ENCODE peak calls at places on chromosomes 6 and 20, in six cellular contexts. I is stimulated activated naive B cell treated with anti-CD40 and anti-IgM and Interleukin-4, amounts not matched to agents 10 μg/mL and 1 μg/mL and 100 μg/mL, for 72 hours; C is astrocyte of the spinal cord; W is stimulated activated CD8-positive, alpha-beta memory T cell treated with anti-CD3 and anti-CD28 coated beads, Interleukin-2, amount 100 ng/mL, for 1 hour; E is RKO; L is activated naive CD8-positive, alpha-beta T cell treated with anti-CD3 and anti-CD28 coated beads for 36 hours. P is an unnamed sample.

GRCh38 chr6:29589423-29590048 is 4.6 kb downstream of the OR2H2 start:
- DNase-seq in I (peak; percentile 28), C (peak; percentile 51), W (peak; percentile 26), E (peak; percentile 45), L (peak; percentile 28), P (no peak)

GRCh38 chr6:169838291-169839028 is 87.0 kb downstream of the ERMARD start:
- DNase-seq in I (no peak), C (no peak), W (no peak), E (no peak), L (no peak), P (no peak)

GRCh38 chr20:50276119-50277063 is 85.8 kb downstream of the CEBPB start:
- DNase-seq in I (no peak), C (no peak), W (no peak), E (no peak), L (no peak), P (peak; percentile 90)

GRCh38 chr20:37539956-37540455 is 12.3 kb upstream of the BLCAP start:
- DNase-seq in I (no peak), C (no peak), W (no peak), E (no peak), L (no peak), P (no peak)

GRCh38 chr20:18176318-18176785 is 38.7 kb downstream of the KAT14 start:
- DNase-seq in I (no peak), C (no peak), W (no peak), E (peak; percentile 8), L (no peak), P (no peak)

GRCh38 chr6:45791600-45792168 is 224.0 kb downstream of the CLIC5 start:
- DNase-seq in I (no peak), C (peak; percentile 63), W (no peak), E (no peak), L (no peak), P (no peak)

GRCh38 chr6:104969785-104970581 is 13.1 kb downstream of the LIN28B start:
- DNase-seq in I (no peak), C (no peak), W (no peak), E (no peak), L (no peak), P (no peak)

GRCh38 chr6:150517175-150517574 is 82.5 kb upstream of the PLEKHG1 start:
- DNase-seq in I (no peak), C (no peak), W (no peak), E (no peak), L (no peak), P (no peak)

GRCh38 chr6:155154158-155154830 is 109.5 kb upstream of the CLDN20 start:
- DNase-seq in I (peak; percentile 15), C (peak; percentile 93), W (no peak), E (peak; percentile 61), L (peak; percentile 52), P (no peak)